ENCODE peak calls at places on chromosomes 11 and 22, in seven cellular contexts. G is activated naive CD4-positive, alpha-beta T cell treated with anti-CD3 and anti-CD28 coated beads for 36 hours; F is AG04450; K is NCI-H1092; J is CD14-positive monocyte; R is AG09309; Y is NCI-H460. W is an unnamed sample.

GRCh38 chr22:37479196-37479595 is 7.0 kb downstream of the MFNG start:
- DNase-seq in Y (no peak), G (no peak), J (no peak), R (no peak), F (no peak), K (no peak), W (no peak)

GRCh38 chr22:31577711-31578110 is 81.4 kb downstream of the SFI1 start:
- DNase-seq in Y (no peak), J (no peak), K (no peak), G (no peak), R (no peak), F (no peak), W (no peak)

GRCh38 chr22:27405672-27406388 is 395.7 kb downstream of the MN1 start:
- DNase-seq in R (no peak), F (no peak), G (peak; percentile 22), J (no peak), K (no peak), Y (peak; percentile 53), W (peak; percentile 89)

GRCh38 chr11:91366186-91366585 is 858.4 kb upstream of the FAT3 start:
- DNase-seq in K (no peak), G (no peak), F (no peak), R (no peak), Y (no peak), J (no peak), W (no peak)

GRCh38 chr11:97461934-97462333 is 1072.1 kb downstream of the JRKL start:
- DNase-seq in F (no peak), R (no peak), Y (no peak), K (no peak), G (no peak), J (no peak), W (no peak)

GRCh38 chr22:38276161-38276560 is 3.4 kb upstream of the TMEM184B start:
- DNase-seq in R (no peak), J (no peak), K (no peak), G (no peak), F (no peak), Y (no peak), W (no peak)

GRCh38 chr22:17910561-17911311 is 113.6 kb downstream of the MICAL3 start:
- DNase-seq in K (no peak), J (no peak), Y (no peak), R (peak; percentile 61), G (no peak), F (peak; percentile 68), W (peak; percentile 93)

GRCh38 chr11:75668508-75669297 is at the start of gene MAP6:
- DNase-seq in G (peak; percentile 38), J (no peak), Y (no peak), F (no peak), K (peak; percentile 63), R (no peak), W (peak; percentile 63)

GRCh38 chr22:18994780-18995711 is 59.0 kb upstream of the PRODH start:
- DNase-seq in R (no peak), Y (no peak), K (no peak), G (no peak), J (no peak), F (no peak), W (no peak)

GRCh38 chr11:127126956-127127355 is 126.4 kb upstream of the KIRREL3 start:
- DNase-seq in G (no peak), K (no peak), Y (no peak), R (no peak), J (no peak), F (no peak), W (no peak)